ENCODE peak calls at places on chromosomes 4 and X, in ten cellular contexts. S is Right ventricle myocardium inferior; J is RWPE1; N is activated CD4-positive, alpha-beta T cell treated with anti-CD3 and anti-CD28 coated beads, Interleukin-2, amount 50 U/mL, for 1 hour; D is upper lobe of left lung; K is GM23248; H is aorta; U is COR-L47; Y is activated CD8-positive, alpha-beta memory T cell treated with anti-CD3 and anti-CD28 coated beads, Interleukin-2, amount 50 U/mL, for 48 hours; F is upper lobe of right lung. P is an unnamed sample.

GRCh38 chr4:150573534-150573933 is 8.4 kb upstream of the MAB21L2 start:
- DNase-seq in S (no peak), J (no peak), N (no peak), D (no peak), K (peak; percentile 55), H (no peak), U (no peak), Y (no peak), F (no peak), P (no peak)

GRCh38 chrX:71547339-71547738 is 14.4 kb downstream of the OGT start:
- DNase-seq in S (no peak), J (no peak), N (no peak), D (no peak), K (no peak), H (no peak), U (no peak), Y (no peak), F (no peak), P (no peak)

GRCh38 chr4:79334783-79335182 is 8.9 kb upstream of the NAA11 start:
- DNase-seq in S (no peak), J (no peak), N (no peak), D (no peak), K (no peak), H (no peak), U (no peak), Y (no peak), F (no peak), P (no peak)

GRCh38 chrX:39728025-39728424 is 369.7 kb downstream of the BCOR start:
- DNase-seq in S (no peak), J (no peak), N (no peak), D (no peak), K (peak; percentile 32), H (no peak), U (no peak), Y (no peak), F (no peak), P (no peak)

GRCh38 chr4:122212880-122213279 is 60.7 kb downstream of the BLTP1 start:
- DNase-seq in S (no peak), J (no peak), N (no peak), D (no peak), K (no peak), H (no peak), U (no peak), Y (no peak), F (no peak), P (no peak)

GRCh38 chr4:9709724-9710123 is 71.7 kb upstream of the DRD5 start:
- DNase-seq in S (no peak), J (no peak), N (no peak), D (no peak), K (no peak), H (no peak), U (no peak), Y (no peak), F (no peak), P (no peak)

GRCh38 chr4:140238353-140239041 is 84.5 kb upstream of the MAML3 start:
- DNase-seq in S (peak; percentile 96), J (peak; percentile 32), N (no peak), D (peak; percentile 57), K (peak; percentile 94), H (peak; percentile 95), U (peak; percentile 98), Y (no peak), F (peak; percentile 92), P (peak; percentile 95)

GRCh38 chr4:94516999-94517398 is 65.3 kb downstream of the PDLIM5 start:
- DNase-seq in S (no peak), J (peak; percentile 76), N (no peak), D (no peak), K (peak; percentile 48), H (no peak), U (no peak), Y (no peak), F (no peak), P (no peak)

GRCh38 chrX:138986866-138987265 is 275.3 kb upstream of the FGF13 start:
- DNase-seq in S (no peak), J (no peak), N (no peak), D (no peak), K (peak; percentile 36), H (no peak), U (no peak), Y (no peak), F (no peak), P (no peak)

GRCh38 chr4:76758290-76758882 is 139.6 kb downstream of the SOWAHB start:
- DNase-seq in S (no peak), J (peak; percentile 53), N (no peak), D (no peak), K (peak; percentile 86), H (no peak), U (peak; percentile 61), Y (no peak), F (no peak), P (no peak)

GRCh38 chr4:109947457-109947856 is 34.8 kb downstream of the EGF start:
- DNase-seq in S (no peak), J (peak; percentile 57), N (no peak), D (no peak), K (peak; percentile 40), H (no peak), U (no peak), Y (no peak), F (no peak), P (no peak)

GRCh38 chr4:6463311-6464289 is 8.8 kb downstream of the PPP2R2C start:
- DNase-seq in S (no peak), J (no peak), N (no peak), D (no peak), K (no peak), H (no peak), U (no peak), Y (peak; percentile 37), F (no peak), P (no peak)

GRCh38 chrX:51697397-51697796 is 12.9 kb upstream of the CENPVL1 start:
- DNase-seq in S (no peak), J (no peak), N (no peak), D (no peak), K (no peak), H (no peak), U (no peak), Y (no peak), F (no peak), P (no peak)

GRCh38 chrX:47662144-47662657 is 3.2 kb upstream of the UXT start:
- DNase-seq in S (no peak), J (peak; percentile 26), N (no peak), D (no peak), K (peak; percentile 93), H (no peak), U (no peak), Y (no peak), F (no peak), P (no peak)

GRCh38 chr4:5435201-5435600 is 273.2 kb downstream of the EVC2 start:
- DNase-seq in S (no peak), J (no peak), N (no peak), D (no peak), K (no peak), H (no peak), U (no peak), Y (no peak), F (no peak), P (no peak)

GRCh38 chr4:31946456-31946855 is 1226.3 kb downstream of the PCDH7 start:
- DNase-seq in S (no peak), J (no peak), N (no peak), D (no peak), K (no peak), H (no peak), U (no peak), Y (no peak), F (no peak), P (no peak)

GRCh38 chrX:136656596-136656995 is 8.6 kb downstream of the CD40LG start:
- DNase-seq in S (no peak), J (no peak), N (no peak), D (no peak), K (no peak), H (no peak), U (no peak), Y (no peak), F (no peak), P (no peak)

GRCh38 chrX:68424719-68425118 is 8.6 kb downstream of the OPHN1 start:
- DNase-seq in S (no peak), J (no peak), N (no peak), D (no peak), K (no peak), H (no peak), U (no peak), Y (no peak), F (no peak), P (no peak)

GRCh38 chr4:7594013-7594412 is 159.3 kb upstream of the PSAPL1 start:
- DNase-seq in S (peak; percentile 22), J (no peak), N (no peak), D (no peak), K (no peak), H (no peak), U (no peak), Y (no peak), F (no peak), P (no peak)

GRCh38 chrX:129653985-129654651 is 638 bp downstream of the APLN start:
- DNase-seq in S (no peak), J (no peak), N (no peak), D (peak; percentile 86), K (peak; percentile 18), H (peak; percentile 68), U (peak; percentile 17), Y (no peak), F (no peak), P (peak; percentile 55)

GRCh38 chrX:72569786-72570185 is 2.9 kb downstream of the HDAC8 start:
- DNase-seq in S (no peak), J (peak; percentile 2), N (no peak), D (no peak), K (peak; percentile 82), H (no peak), U (no peak), Y (no peak), F (no peak), P (no peak)

GRCh38 chr4:98908182-98908581 is 20.8 kb downstream of the EIF4E start:
- DNase-seq in S (no peak), J (peak; percentile 45), N (no peak), D (no peak), K (no peak), H (no peak), U (no peak), Y (no peak), F (no peak), P (no peak)

GRCh38 chr4:103018391-103019318 is 850 bp downstream of the SLC9B1 start:
- DNase-seq in S (no peak), J (no peak), N (no peak), D (no peak), K (peak; percentile 72), H (no peak), U (no peak), Y (no peak), F (peak; percentile 34), P (no peak)

GRCh38 chrX:19225906-19226305 is 103.6 kb upstream of the ADGRG2 start:
- DNase-seq in S (no peak), J (peak; percentile 10), N (no peak), D (no peak), K (no peak), H (no peak), U (no peak), Y (no peak), F (no peak), P (no peak)

GRCh38 chr4:23822181-23822580 is 67.7 kb downstream of the PPARGC1A start:
- DNase-seq in S (no peak), J (peak; percentile 10), N (no peak), D (no peak), K (no peak), H (no peak), U (no peak), Y (no peak), F (no peak), P (no peak)

GRCh38 chr4:113822555-113823290 is 61.2 kb upstream of the CAMK2D start:
- DNase-seq in S (no peak), J (no peak), N (no peak), D (no peak), K (no peak), H (no peak), U (no peak), Y (no peak), F (no peak), P (no peak)

GRCh38 chr4:10333942-10334341 is 123.3 kb downstream of the ZNF518B start:
- DNase-seq in S (no peak), J (peak; percentile 49), N (no peak), D (no peak), K (no peak), H (no peak), U (no peak), Y (no peak), F (no peak), P (no peak)

GRCh38 chrX:25523574-25523973 is 507.8 kb upstream of the ARX start:
- DNase-seq in S (no peak), J (peak; percentile 4), N (no peak), D (no peak), K (peak; percentile 5), H (no peak), U (peak; percentile 49), Y (no peak), F (no peak), P (no peak)

P was measured in Right ventricle myocardium superior.